ENCODE peak calls at places on chromosome 16, in seven cellular contexts. T is WTC11; H is activated CD8-positive, alpha-beta memory T cell treated with anti-CD3 and anti-CD28 coated beads, Interleukin-2, amount 50 U/mL, for 48 hours; L is frontal cortex; D is HAP-1; G is stimulated activated CD4-positive, alpha-beta T cell treated with anti-CD3 and anti-CD28 coated beads, Interleukin-1b, Interleukin-23, amount 100 ng/mL, for 1 hour; X is NCI-H1417. O is an unnamed sample.

GRCh38 chr16:56340864-56341365 is 84.4 kb downstream of the AMFR start:
- DNase-seq in X (no peak), D (no peak), T (no peak), L (no peak), H (no peak), G (no peak), O (no peak)

GRCh38 chr16:66695935-66696668 is 441 bp downstream of the CMTM4 start:
- DNase-seq in D (no peak), X (peak), H (peak), G (no peak), L (no peak), T (peak), O (peak)

GRCh38 chr16:70151391-70151790 is 22.2 kb upstream of the CLEC18C start:
- DNase-seq in G (no peak), D (no peak), T (no peak), X (no peak), L (no peak), H (no peak), O (no peak)

GRCh38 chr16:4350787-4351659 is at the start of gene PAM16:
- DNase-seq in L (peak), H (peak), T (peak), D (peak), G (peak), X (peak), O (peak)

GRCh38 chr16:12531937-12532336 is 271.8 kb downstream of the CPPED1 start:
- DNase-seq in T (no peak), L (no peak), X (no peak), G (no peak), D (no peak), H (no peak), O (no peak)

GRCh38 chr16:75620326-75621169 is 2.5 kb downstream of the ADAT1 start:
- DNase-seq in D (no peak), L (no peak), G (no peak), H (no peak), T (no peak), X (no peak), O (no peak)

GRCh38 chr16:85682516-85682915 is 6.2 kb downstream of the GINS2 start:
- DNase-seq in T (no peak), H (no peak), L (no peak), G (no peak), X (no peak), D (no peak), O (no peak)

GRCh38 chr16:3690991-3691720 is 26.2 kb downstream of the TRAP1 start:
- DNase-seq in X (no peak), T (no peak), G (no peak), H (no peak), D (no peak), L (no peak), O (no peak)

GRCh38 chr16:48503779-48504178 is 106.2 kb downstream of the N4BP1 start:
- DNase-seq in X (no peak), T (no peak), D (no peak), H (no peak), L (no peak), G (no peak), O (no peak)

GRCh38 chr16:6732166-6732565 is 600.5 kb upstream of the RBFOX1 start:
- DNase-seq in H (no peak), D (no peak), G (no peak), T (no peak), L (no peak), X (no peak), O (peak)

GRCh38 chr16:57186630-57187507 is 740 bp downstream of the RSPRY1 start:
- DNase-seq in L (no peak), D (no peak), H (peak), X (peak), T (no peak), G (no peak), O (peak)

GRCh38 chr16:88824256-88825077 is 12.7 kb upstream of the APRT start:
- DNase-seq in D (no peak), H (no peak), T (no peak), G (no peak), L (no peak), X (no peak), O (no peak)